ENCODE peak calls at places on chromosomes 12 and 14, in ten cellular contexts. I is mucosa of descending colon, P is cardiac muscle cell, H is ovary, G is upper lobe of right lung, W is PC-9, A is heart right ventricle, J is heart left ventricle, V is ascending aorta, F is neural progenitor cell. E is an unnamed sample. For H3K4me1, the result is how much of the 10 kb centered on the place peaks cover.

GRCh38 chr12:109191621-109192250 is 75.3 kb downstream of the ACACB start:
- DNase-seq in I (no peak), V (no peak), P (no peak), A (no peak), F (no peak), J (no peak), W (no peak), G (no peak), H (no peak), E (no peak)

GRCh38 chr12:108890208-108890607 is 10.3 kb downstream of the DAO start:
- DNase-seq in H (no peak), V (no peak), W (peak), P (peak), J (no peak), A (no peak), I (no peak), F (peak), G (no peak), E (no peak)

GRCh38 chr14:83491091-83491490 is 1957.4 kb upstream of the SEL1L start:
- DNase-seq in P (no peak), J (no peak), G (no peak), F (peak), V (no peak), A (no peak), H (no peak), I (no peak), W (no peak), E (no peak)

GRCh38 chr14:76953196-76953945 is 75.1 kb downstream of the IRF2BPL start:
- DNase-seq in W (peak), G (peak), P (no peak), J (peak), A (peak), H (peak), F (no peak), I (peak), V (peak), E (peak)

GRCh38 chr12:96256672-96257361 is 62.6 kb downstream of the ELK3 start:
- DNase-seq in J (no peak), A (no peak), V (no peak), G (no peak), W (no peak), I (no peak), P (peak), H (no peak), F (no peak), E (no peak)

GRCh38 chr12:52090291-52090690 is 10.8 kb downstream of the SMIM41 start:
- DNase-seq in I (no peak), H (no peak), J (no peak), G (peak), W (no peak), V (no peak), F (no peak), A (no peak), P (no peak), E (no peak)

GRCh38 chr14:101665478-101666078 is 95.9 kb upstream of the PPP2R5C start:
- DNase-seq in W (peak), I (no peak), G (no peak), P (peak), F (peak), H (peak), J (no peak), A (no peak), V (no peak), E (no peak)

GRCh38 chr12:53955036-53955775 is 503 bp downstream of the HOXC12 start:
- DNase-seq in H (no peak), W (no peak), I (no peak), V (no peak), P (no peak), G (no peak), F (peak), A (no peak), J (no peak), E (no peak)

GRCh38 chr14:100317897-100318808 is 5.0 kb upstream of the SLC25A47 start:
- DNase-seq in I (peak), W (no peak), G (peak), H (peak), P (peak), F (peak), J (peak), V (peak), A (peak), E (peak)

GRCh38 chr12:30613119-30613830 is 82.4 kb downstream of the IPO8 start:
- DNase-seq in V (no peak), A (no peak), W (no peak), P (no peak), H (no peak), I (no peak), G (no peak), F (peak), J (no peak), E (no peak)

GRCh38 chr12:46965137-46965536 is 114.3 kb upstream of the PCED1B start:
- DNase-seq in H (no peak), P (no peak), F (no peak), G (no peak), J (no peak), I (no peak), W (no peak), A (no peak), V (no peak), E (no peak)

GRCh38 chr12:123723765-123724164 is 11.6 kb downstream of the ATP6V0A2 start:
- DNase-seq in F (no peak), I (no peak), A (no peak), V (peak), G (no peak), W (no peak), H (no peak), P (no peak), J (no peak), E (no peak)

GRCh38 chr14:41609704-41610183 is 3.1 kb downstream of the LRFN5 start:
- DNase-seq in J (no peak), G (peak), P (peak), A (peak), W (no peak), V (no peak), F (peak), H (no peak), I (peak), E (peak)

GRCh38 chr12:7075518-7075917 is 15.0 kb downstream of the C1S start:
- DNase-seq in W (no peak), P (no peak), H (no peak), F (no peak), G (no peak), V (no peak), I (no peak), J (no peak), A (no peak), E (no peak)

GRCh38 chr12:76549131-76549530 is 10.4 kb downstream of the OSBPL8 start:
- DNase-seq in V (no peak), F (no peak), A (no peak), W (no peak), H (no peak), J (no peak), G (no peak), I (no peak), P (no peak), E (no peak)

GRCh38 chr14:99034711-99035171 is 237.3 kb downstream of the BCL11B start:
- DNase-seq in G (no peak), W (no peak), H (no peak), A (no peak), P (no peak), I (no peak), F (no peak), J (no peak), V (peak), E (no peak)

GRCh38 chr12:73225371-73225937 is 953.3 kb downstream of the TRHDE start:
- DNase-seq in I (no peak), A (no peak), W (no peak), P (no peak), G (no peak), V (no peak), J (no peak), F (no peak), H (no peak), E (no peak)

GRCh38 chr12:17489452-17489851 is 600.5 kb downstream of the RERGL start:
- DNase-seq in I (no peak), J (no peak), P (no peak), W (no peak), V (no peak), H (no peak), G (no peak), A (no peak), F (no peak), E (no peak)

GRCh38 chr12:101839324-101840283 is 8.8 kb upstream of the GNPTAB start:
- DNase-seq in P (peak), W (peak), G (no peak), J (peak), A (peak), I (peak), V (peak), H (peak), F (peak), E (no peak)

GRCh38 chr12:83676896-83677295 is 990.2 kb downstream of the TMTC2 start:
- DNase-seq in V (no peak), F (no peak), J (no peak), W (no peak), I (no peak), G (no peak), H (no peak), A (no peak), P (no peak), E (no peak)

GRCh38 chr14:88695873-88696272 is 96.9 kb downstream of the EML5 start:
- DNase-seq in I (no peak), G (no peak), H (no peak), W (no peak), J (no peak), A (no peak), P (no peak), V (no peak), F (no peak), E (no peak)

GRCh38 chr12:118330421-118331018 is 42.2 kb downstream of the TAOK3 start:
- DNase-seq in F (no peak), J (no peak), I (no peak), A (no peak), W (no peak), P (no peak), G (no peak), H (no peak), V (no peak), E (no peak)

GRCh38 chr14:87899228-87899627 is 93.8 kb downstream of the GALC start:
- DNase-seq in A (no peak), W (no peak), V (no peak), F (no peak), G (no peak), P (no peak), J (no peak), I (no peak), H (no peak), E (no peak)

GRCh38 chr14:71414631-71415403 is 507.6 kb downstream of the PCNX1 start:
- DNase-seq in P (no peak), A (no peak), W (no peak), J (no peak), V (no peak), F (no peak), G (no peak), I (no peak), H (no peak), E (no peak)

DNA sequence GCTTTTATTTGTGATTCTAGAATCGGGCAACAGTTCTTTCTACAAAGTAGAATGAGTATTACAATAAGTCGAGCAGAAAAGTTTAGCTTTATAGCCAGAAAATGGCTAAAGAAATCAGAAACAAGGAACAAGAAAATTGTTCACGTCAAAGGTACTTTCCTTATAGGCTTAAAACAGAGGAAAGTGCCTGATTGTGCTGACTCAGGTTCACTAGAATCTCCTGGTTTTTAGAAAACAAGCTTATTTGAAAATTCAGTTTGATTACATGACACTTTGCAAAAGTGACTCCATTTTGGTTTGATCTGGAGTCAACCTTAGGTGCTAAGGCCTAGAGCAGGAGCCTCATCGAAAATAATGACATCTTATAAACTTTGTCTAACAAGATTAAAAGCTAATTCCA is 564.7 kb upstream of the FLRT2 start:
- DNase-seq in J (no peak), I (no peak), F (no peak), P (no peak), W (no peak), H (no peak), G (no peak), V (no peak), A (no peak), E (no peak)
- TF ChIP-seq CTCF in J (no peak), I (no peak), F (no peak), P (no peak), W (no peak), H (no peak), G (no peak), V (no peak), A (no peak), E (no peak)

GRCh38 chr12:69475237-69475984 is 5.2 kb downstream of the FRS2 start:
- DNase-seq in P (peak), G (no peak), H (no peak), I (no peak), V (no peak), A (no peak), F (peak), J (no peak), W (no peak), E (no peak)
- H3K4me3 ChIP-seq in P (no peak), G (peak), H (peak), I (no peak), V (peak), A (no peak), F (peak), J (peak), W (no peak), E (peak)

GRCh38 chr14:68906439-68906838 is 72.7 kb downstream of the ACTN1 start:
- DNase-seq in I (no peak), H (no peak), G (no peak), V (no peak), A (no peak), P (no peak), W (no peak), J (no peak), F (no peak), E (no peak)
- H3K4me1 ChIP-seq in I (under half), H (under half), G (under half), V (under half), A (under half), P (under half), W (under half), J (under half), F (under half), E (under half)

GRCh38 chr12:104957388-104958008 is 592 bp downstream of the SLC41A2 start:
- DNase-seq in P (no peak), H (no peak), J (no peak), W (no peak), V (peak), I (peak), G (no peak), F (no peak), A (peak), E (peak)

GRCh38 chr12:104958946-104959841 is 1.1 kb upstream of the SLC41A2 start:
- DNase-seq in H (no peak), P (no peak), F (no peak), A (no peak), G (no peak), J (no peak), W (peak), V (no peak), I (no peak), E (no peak)

GRCh38 chr12:104960464-104960863 is 2.4 kb upstream of the SLC41A2 start:
- DNase-seq in F (no peak), A (no peak), G (no peak), P (no peak), W (no peak), V (no peak), H (no peak), I (no peak), J (no peak), E (no peak)

GRCh38 chr12:104956870-104957301 is 1.2 kb downstream of the SLC41A2 start:
- DNase-seq in F (no peak), V (no peak), A (no peak), P (no peak), I (no peak), H (no peak), J (no peak), G (no peak), W (no peak), E (no peak)

GRCh38 chr12:104958009-104958945 is at the start of gene SLC41A2:
- DNase-seq in P (peak), I (peak), A (peak), W (peak), J (peak), H (peak), G (peak), F (peak), V (peak), E (peak)
- TF ChIP-seq CTCF in P (no peak), I (peak), A (peak), W (peak), J (peak), H (peak), G (no peak), F (no peak), V (no peak), E (peak)

DNA sequence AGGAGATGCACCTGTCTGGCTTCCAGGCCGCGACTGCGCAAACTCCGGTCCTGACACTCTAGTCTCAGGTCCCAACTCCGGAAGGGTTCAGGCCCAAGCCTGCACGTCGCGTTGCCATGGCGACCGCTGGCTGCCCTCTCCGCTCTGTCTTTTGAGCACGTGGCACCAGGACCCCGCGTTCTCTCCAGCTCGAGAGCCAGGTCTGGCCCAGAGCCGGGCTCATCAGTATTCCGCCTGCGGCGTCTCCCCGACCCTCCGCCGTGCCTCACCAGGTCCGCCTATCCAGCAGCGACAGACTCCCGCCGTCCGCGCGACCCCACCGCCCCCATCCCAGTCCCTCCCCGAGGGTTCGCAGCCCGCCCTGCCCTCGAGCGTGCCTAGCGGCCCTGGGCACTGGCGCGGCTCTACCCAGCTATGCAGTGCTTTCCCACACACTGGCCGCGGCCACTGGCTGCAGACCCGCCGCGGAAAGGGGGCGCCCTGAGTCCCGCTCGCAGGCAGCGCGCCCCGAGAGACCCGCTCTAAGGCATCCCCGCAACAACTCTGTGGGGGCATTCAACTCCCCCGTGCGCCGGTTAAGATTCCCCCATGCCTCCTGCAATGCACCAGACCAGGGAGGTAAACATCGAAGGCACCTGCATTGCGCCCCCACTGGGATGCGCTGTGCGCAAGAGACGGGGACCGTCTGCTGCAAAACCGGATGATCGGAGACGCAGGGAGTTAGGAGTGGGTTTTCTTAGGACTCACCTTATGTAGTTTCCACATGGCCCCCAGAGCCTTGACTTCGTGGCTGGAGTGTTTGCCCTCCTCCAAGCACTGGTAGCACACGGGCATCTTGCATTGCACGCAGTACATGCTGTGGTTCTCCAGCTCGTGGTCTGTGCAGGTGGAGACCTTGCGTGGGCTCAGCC is 1.3 kb downstream of the TRIM9 start:
- DNase-seq in V (peak), A (no peak), W (no peak), J (no peak), F (peak), H (peak), I (peak), G (no peak), P (peak), E (peak)
- H3K4me3 ChIP-seq in V (peak), A (no peak), W (peak), J (peak), F (peak), H (peak), I (no peak), G (peak), P (peak), E (peak)

GRCh38 chr12:70747445-70747844 is 110.2 kb upstream of the PTPRB start:
- DNase-seq in G (no peak), P (no peak), W (no peak), F (no peak), V (no peak), A (no peak), H (no peak), J (no peak), I (no peak), E (no peak)

GRCh38 chr12:70745066-70745465 is 107.8 kb upstream of the PTPRB start:
- DNase-seq in I (no peak), J (no peak), P (no peak), H (no peak), F (no peak), A (no peak), W (no peak), G (no peak), V (no peak), E (no peak)

GRCh38 chr12:70744133-70744532 is 106.9 kb upstream of the PTPRB start:
- DNase-seq in V (no peak), A (no peak), I (no peak), F (no peak), G (no peak), P (no peak), H (no peak), W (peak), J (no peak), E (no peak)

GRCh38 chr12:70754330-70754741 is 117.1 kb upstream of the PTPRB start:
- DNase-seq in P (peak), I (no peak), H (no peak), W (peak), A (no peak), J (no peak), F (no peak), V (no peak), G (no peak), E (no peak)

GRCh38 chr12:70748809-70749208 is 111.6 kb upstream of the PTPRB start:
- DNase-seq in P (no peak), I (no peak), V (no peak), W (no peak), G (no peak), A (no peak), F (no peak), H (no peak), J (no peak), E (no peak)
- H3K4me1 ChIP-seq in P (under half), I (under half), V (under half), W (under half), G (under half), A (under half), F (under half), H (under half), J (under half), E (under half)

E was measured in left ventricle myocardium inferior.